ENCODE peak calls at places on chromosome 9, in seven cellular contexts. Z, W, K, G, S, E and D are unnamed samples.

GRCh38 chr9:115117999-115118470 is at the start of gene TNC:
- DNase-seq in E (peak), G (peak), Z (peak), K (peak), W (no peak), S (peak), D (peak)

GRCh38 chr9:12415361-12415760 is 277.8 kb upstream of the TYRP1 start:
- DNase-seq in W (no peak), E (no peak), K (no peak), G (no peak), S (no peak), Z (no peak), D (no peak)

GRCh38 chr9:1222511-1222910 is 172.4 kb downstream of the DMRT2 start:
- DNase-seq in S (no peak), G (no peak), W (no peak), E (no peak), Z (no peak), K (peak), D (no peak)

GRCh38 chr9:90044263-90044662 is 439.5 kb downstream of the GADD45G start:
- DNase-seq in G (no peak), W (no peak), E (no peak), K (no peak), Z (peak), S (no peak), D (no peak)

GRCh38 chr9:20289416-20289815 is 332.9 kb downstream of the MLLT3 start:
- DNase-seq in Z (no peak), S (no peak), W (no peak), G (no peak), E (no peak), K (no peak), D (no peak)

GRCh38 chr9:121888438-121888775 is 204.7 kb downstream of the TTLL11 start:
- DNase-seq in S (peak), Z (no peak), W (no peak), G (no peak), K (peak), E (peak), D (no peak)

GRCh38 chr9:126663661-126664072 is 49.9 kb downstream of the LMX1B start:
- DNase-seq in E (no peak), Z (no peak), K (no peak), G (no peak), S (no peak), W (no peak), D (peak)

GRCh38 chr9:98772364-98773155 is 23.8 kb downstream of the ANKS6 start:
- DNase-seq in W (no peak), E (no peak), Z (peak), G (peak), K (no peak), S (no peak), D (no peak)

GRCh38 chr9:76215066-76215465 is 179.2 kb downstream of the RFK start:
- DNase-seq in G (no peak), Z (no peak), W (no peak), E (peak), S (peak), K (peak), D (no peak)

GRCh38 chr9:91261417-91261816 is 100.3 kb downstream of the AUH start:
- DNase-seq in W (no peak), Z (no peak), K (no peak), S (no peak), G (no peak), E (peak), D (no peak)

GRCh38 chr9:37760416-37761165 is 7.0 kb downstream of the TRMT10B start:
- DNase-seq in W (no peak), G (no peak), Z (no peak), K (peak), S (no peak), E (no peak), D (no peak)

GRCh38 chr9:136511670-136512592 is 29.1 kb upstream of the SEC16A start:
- DNase-seq in Z (no peak), W (no peak), G (peak), K (no peak), S (no peak), E (peak), D (no peak)

GRCh38 chr9:137428841-137429545 is 5.8 kb downstream of the NOXA1 start:
- DNase-seq in G (no peak), K (no peak), W (no peak), E (no peak), Z (no peak), S (no peak), D (peak)

GRCh38 chr9:71472400-71472799 is 295.9 kb downstream of the CEMIP2 start:
- DNase-seq in S (no peak), K (no peak), W (no peak), Z (no peak), G (no peak), E (no peak), D (no peak)

GRCh38 chr9:113598883-113599282 is 135.4 kb downstream of the RGS3 start:
- DNase-seq in S (no peak), G (no peak), E (peak), W (no peak), K (no peak), Z (no peak), D (no peak)
- TF ChIP-seq CTCF in S (no peak), G (no peak), E (no peak), W (no peak), K (no peak), Z (no peak), D (no peak)

GRCh38 chr9:124306098-124306735 is 48.5 kb downstream of the NEK6 start:
- DNase-seq in E (no peak), Z (no peak), G (no peak), S (no peak), K (peak), W (no peak), D (no peak)
- TF ChIP-seq CTCF in E (no peak), Z (no peak), G (no peak), S (no peak), K (no peak), W (no peak), D (no peak)

GRCh38 chr9:135474915-135475314 is 4.7 kb upstream of the PPP1R26 start:
- DNase-seq in Z (peak), G (no peak), K (no peak), E (no peak), S (no peak), W (no peak), D (peak)
- TF ChIP-seq CTCF in Z (peak), G (no peak), K (peak), E (no peak), S (peak), W (peak), D (peak)

DNA sequence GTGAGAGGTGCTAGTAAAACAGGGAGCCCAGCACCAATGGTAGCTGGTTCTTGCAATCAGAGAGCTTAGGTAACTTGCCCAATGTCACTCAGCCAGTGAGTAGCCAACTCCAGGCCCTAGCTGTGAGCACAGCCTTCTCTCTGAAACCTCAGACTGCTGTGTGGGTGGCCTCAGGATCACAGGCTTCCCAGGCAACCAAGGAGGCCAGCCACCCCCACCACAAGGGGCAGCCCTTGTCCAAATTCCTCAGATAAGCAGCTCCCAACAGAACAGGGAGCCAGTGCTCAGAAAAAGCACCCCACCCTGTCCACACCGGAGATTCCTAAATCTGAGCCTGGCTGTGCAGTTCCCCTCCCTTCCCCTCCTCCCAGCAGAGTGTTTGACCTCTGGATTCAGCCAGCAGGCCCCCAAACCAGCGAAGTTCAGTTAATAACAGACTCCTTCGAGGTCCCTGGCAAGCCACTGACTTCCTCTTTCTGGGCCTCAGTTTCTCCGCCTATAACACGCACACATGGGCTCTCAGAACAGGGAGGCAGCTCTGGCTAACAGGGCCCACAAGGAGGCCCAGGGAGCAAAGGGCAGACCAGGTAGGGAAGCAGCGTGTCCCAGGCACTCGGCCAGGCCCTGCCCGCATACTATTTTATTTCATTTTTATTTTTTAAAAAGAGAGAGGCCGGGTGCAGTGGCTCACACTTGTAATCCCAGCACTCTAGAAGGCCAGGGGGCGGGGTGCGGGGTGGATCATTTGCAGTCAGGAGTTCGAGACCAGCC is 2.7 kb downstream of the EEIG1 start:
- DNase-seq in E (peak), S (peak), G (peak), K (peak), W (no peak), Z (no peak), D (peak)
- TF ChIP-seq CTCF in E (no peak), S (no peak), G (no peak), K (peak), W (no peak), Z (peak), D (no peak)